ENCODE peak calls at places on chromosomes 7 and 10, in six cellular contexts. W is SW 1271, T is cardiac muscle cell, M is neural progenitor cell, O is gastrocnemius medialis, A is OCI-LY7. U is an unnamed sample.

GRCh38 chr7:69283421-69283820 is 314.9 kb upstream of the AUTS2 start:
- DNase-seq in A (no peak), T (no peak), O (no peak), W (no peak), M (no peak), U (no peak)

GRCh38 chr7:155998328-155998691 is 186.0 kb upstream of the SHH start:
- DNase-seq in M (no peak), W (no peak), T (no peak), O (no peak), A (no peak), U (no peak)

GRCh38 chr7:132941433-132941832 is 140.5 kb downstream of the CHCHD3 start:
- DNase-seq in A (no peak), M (no peak), W (no peak), O (no peak), T (no peak), U (no peak)

GRCh38 chr10:29689001-29689400 is 54.2 kb upstream of the SVIL start:
- DNase-seq in A (no peak), O (no peak), T (no peak), W (peak; percentile 92), M (no peak), U (peak; percentile 63)

GRCh38 chr10:130388746-130389145 is 252.6 kb downstream of the GLRX3 start:
- DNase-seq in A (no peak), M (no peak), O (no peak), T (no peak), W (no peak), U (no peak)

GRCh38 chr10:6912424-6912823 is 332.3 kb upstream of the PRKCQ start:
- DNase-seq in W (no peak), A (no peak), M (no peak), O (no peak), T (no peak), U (no peak)

GRCh38 chr10:44473146-44473545 is 88.2 kb upstream of the CXCL12 start:
- DNase-seq in W (no peak), T (no peak), A (no peak), M (no peak), O (no peak), U (no peak)

GRCh38 chr7:149330914-149331567 is 69.0 kb downstream of the ZNF783 start:
- DNase-seq in O (no peak), M (no peak), W (peak; percentile 4), A (no peak), T (no peak), U (no peak)

GRCh38 chr7:150435390-150436073 is 14.9 kb upstream of the GIMAP8 start:
- DNase-seq in O (peak; percentile 25), M (no peak), W (no peak), A (peak; percentile 86), T (no peak), U (no peak)

GRCh38 chr7:7944619-7945282 is 23.8 kb upstream of the GLCCI1 start:
- DNase-seq in T (no peak), M (peak; percentile 25), W (no peak), O (peak; percentile 80), A (peak; percentile 91), U (no peak)

GRCh38 chr7:114047889-114048288 is 129.1 kb upstream of the PPP1R3A start:
- DNase-seq in T (no peak), O (no peak), M (no peak), A (no peak), W (no peak), U (no peak)

GRCh38 chr10:124496150-124496549 is 34.5 kb downstream of the LHPP start:
- DNase-seq in A (no peak), W (no peak), M (no peak), O (no peak), T (no peak), U (no peak)

GRCh38 chr7:12220321-12221046 is 9.4 kb downstream of the TMEM106B start:
- DNase-seq in W (no peak), M (no peak), A (no peak), O (no peak), T (no peak), U (no peak)

GRCh38 chr10:93570383-93570782 is 3.9 kb downstream of the FFAR4 start:
- DNase-seq in O (no peak), W (no peak), A (no peak), T (no peak), M (no peak), U (no peak)

GRCh38 chr10:36448760-36449681 is 676.4 kb upstream of the ANKRD30A start:
- DNase-seq in T (no peak), O (no peak), A (no peak), W (no peak), M (peak; percentile 33), U (no peak)

GRCh38 chr7:51289608-51290370 is 26.8 kb downstream of the COBL start:
- DNase-seq in M (no peak), O (no peak), T (no peak), W (no peak), A (no peak), U (no peak)

GRCh38 chr7:17022915-17023314 is 141.1 kb upstream of the AGR3 start:
- DNase-seq in T (no peak), W (no peak), O (no peak), M (no peak), A (no peak), U (no peak)

GRCh38 chr7:93910076-93910994 is 4.0 kb downstream of the GNGT1 start:
- DNase-seq in T (no peak), A (no peak), W (peak; percentile 8), O (no peak), M (no peak), U (peak; percentile 67)

GRCh38 chr10:43308986-43309385 is 42.1 kb upstream of the RASGEF1A start:
- DNase-seq in W (no peak), A (no peak), T (no peak), O (no peak), M (no peak), U (no peak)

GRCh38 chr10:62980697-62981495 is 152.2 kb upstream of the NRBF2 start:
- DNase-seq in A (no peak), W (no peak), T (no peak), M (peak; percentile 13), O (no peak), U (no peak)

GRCh38 chr10:6108631-6109443 is 20.0 kb downstream of the RBM17 start:
- DNase-seq in T (peak; percentile 64), W (peak; percentile 18), M (peak; percentile 69), A (peak; percentile 68), O (no peak), U (no peak)

GRCh38 chr10:61232780-61233179 is 220.4 kb downstream of the TMEM26 start:
- DNase-seq in O (no peak), W (no peak), A (no peak), M (no peak), T (no peak), U (no peak)

GRCh38 chr10:33609546-33609945 is 275.1 kb upstream of the NRP1 start:
- DNase-seq in T (no peak), M (no peak), A (no peak), O (no peak), W (no peak), U (no peak)

GRCh38 chr10:104331208-104331838 is 6.9 kb downstream of the ITPRIP start:
- DNase-seq in O (no peak), W (peak; percentile 64), A (no peak), M (peak; percentile 34), T (no peak), U (peak; percentile 71)

GRCh38 chr10:20624642-20625041 is 272.5 kb downstream of the NEBL start:
- DNase-seq in M (no peak), T (no peak), W (no peak), O (peak; percentile 11), A (no peak), U (no peak)

GRCh38 chr7:15839415-15840100 is 153.1 kb upstream of the MEOX2 start:
- DNase-seq in W (no peak), T (peak; percentile 21), O (peak; percentile 40), M (peak; percentile 85), A (no peak), U (no peak)

U was measured in pulmonary artery endothelial cell.